ENCODE peak calls at places on chromosome 17, in five cellular contexts. P is hepatocyte, G is upper lobe of left lung, H is tibial artery, O is lower lobe of right lung. Y is an unnamed sample.

GRCh38 chr17:82397449-82398335 is 20.5 kb upstream of the HEXD start:
- DNase-seq in P (no peak), G (peak; percentile 74), H (no peak), O (peak; percentile 43), Y (no peak)

GRCh38 chr17:78644259-78644658 is 67.1 kb upstream of the DNAH17 start:
- DNase-seq in P (no peak), G (no peak), H (no peak), O (no peak), Y (no peak)

GRCh38 chr17:74115586-74115985 is 87.9 kb upstream of the RPL38 start:
- DNase-seq in P (no peak), G (no peak), H (no peak), O (no peak), Y (no peak)

GRCh38 chr17:45974916-45975630 is 24.0 kb upstream of the STH start:
- DNase-seq in P (no peak), G (no peak), H (no peak), O (no peak), Y (no peak)

GRCh38 chr17:8828517-8828875 is 29.3 kb upstream of the MFSD6L start:
- DNase-seq in P (no peak), G (peak; percentile 69), H (no peak), O (no peak), Y (no peak)

GRCh38 chr17:40540448-40540847 is 24.8 kb downstream of the CCR7 start:
- DNase-seq in P (no peak), G (no peak), H (no peak), O (no peak), Y (no peak)

GRCh38 chr17:59893617-59894100 is 738 bp downstream of the RPS6KB1 start:
- DNase-seq in P (peak; percentile 57), G (no peak), H (no peak), O (no peak), Y (no peak)

GRCh38 chr17:29090746-29091395 is 47.9 kb downstream of the PIPOX start:
- DNase-seq in P (no peak), G (no peak), H (no peak), O (no peak), Y (no peak)

GRCh38 chr17:17900615-17901520 is 64.1 kb upstream of the SREBF1 start:
- DNase-seq in P (peak; percentile 66), G (no peak), H (peak; percentile 93), O (peak; percentile 78), Y (no peak)

GRCh38 chr17:82271401-82271800 is 2.1 kb downstream of the CSNK1D start:
- DNase-seq in P (no peak), G (no peak), H (no peak), O (no peak), Y (no peak)

GRCh38 chr17:32510466-32510865 is 23.7 kb downstream of the CDK5R1 start:
- DNase-seq in P (no peak), G (no peak), H (no peak), O (no peak), Y (no peak)
- H3K4me1 ChIP-seq in P (no peaks in the 10 kb centered on the region), G (no peaks in the 10 kb centered on the region), H (no peaks in the 10 kb centered on the region), O (no peaks in the 10 kb centered on the region), Y (no peaks in the 10 kb centered on the region)

GRCh38 chr17:66604381-66604780 is 230.5 kb upstream of the CACNG5 start:
- DNase-seq in P (no peak), G (no peak), H (no peak), O (no peak), Y (no peak)

GRCh38 chr17:66610734-66611133 is 224.2 kb upstream of the CACNG5 start:
- DNase-seq in P (no peak), G (no peak), H (no peak), O (no peak), Y (no peak)

GRCh38 chr17:66602659-66603363 is 232.1 kb upstream of the CACNG5 start:
- DNase-seq in P (no peak), G (no peak), H (no peak), O (no peak), Y (no peak)

GRCh38 chr17:66611397-66611796 is 223.5 kb upstream of the CACNG5 start:
- DNase-seq in P (no peak), G (no peak), H (no peak), O (no peak), Y (no peak)

DNA sequence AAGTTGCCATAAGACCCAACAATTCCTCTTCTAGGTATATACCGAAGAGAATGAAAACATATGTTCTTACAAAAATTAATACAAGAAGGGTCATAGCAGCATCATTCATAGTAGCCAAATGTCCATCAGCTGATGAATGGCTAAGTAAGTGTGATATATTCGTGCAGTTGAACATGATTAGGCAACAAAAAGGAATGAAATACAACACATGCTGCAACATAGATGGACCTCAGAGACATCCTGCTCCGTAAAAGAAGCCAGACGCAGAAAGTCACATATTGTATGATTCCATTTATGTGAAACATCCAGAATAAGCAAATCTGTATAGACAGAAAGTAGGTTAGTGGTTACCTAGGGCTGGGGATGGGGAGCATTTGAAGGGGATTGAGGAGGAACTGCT is 229.4 kb upstream of the CACNG5 start:
- DNase-seq in P (no peak), G (no peak), H (no peak), O (no peak), Y (no peak)
- TF ChIP-seq CTCF in P (no peak), G (no peak), H (no peak), O (no peak), Y (no peak)

GRCh38 chr17:2637422-2637821 is 44.0 kb downstream of the PAFAH1B1 start:
- DNase-seq in P (no peak), G (no peak), H (no peak), O (no peak), Y (no peak)

GRCh38 chr17:2634361-2634960 is 41.0 kb downstream of the PAFAH1B1 start:
- DNase-seq in P (peak; percentile 38), G (no peak), H (no peak), O (no peak), Y (no peak)

GRCh38 chr17:2636169-2636930 is 42.9 kb downstream of the PAFAH1B1 start:
- DNase-seq in P (no peak), G (no peak), H (no peak), O (no peak), Y (no peak)

GRCh38 chr17:2635675-2636074 is 42.2 kb downstream of the PAFAH1B1 start:
- DNase-seq in P (no peak), G (no peak), H (no peak), O (no peak), Y (no peak)

GRCh38 chr17:2635241-2635640 is 41.8 kb downstream of the PAFAH1B1 start:
- DNase-seq in P (no peak), G (no peak), H (no peak), O (no peak), Y (no peak)
- H3K4me1 ChIP-seq in P (no peaks in the 10 kb centered on the region), G (peaks cover 32% of the 10 kb centered on the region), H (peaks cover 54% of the 10 kb centered on the region), O (peaks cover 43% of the 10 kb centered on the region), Y (peaks cover 2% of the 10 kb centered on the region)

GRCh38 chr17:43210576-43210975 is 1.1 kb upstream of the TMEM106A start:
- DNase-seq in P (no peak), G (no peak), H (no peak), O (no peak), Y (no peak)

GRCh38 chr17:43211123-43211479 is 574 bp upstream of the TMEM106A start:
- DNase-seq in P (no peak), G (no peak), H (no peak), O (no peak), Y (no peak)

GRCh38 chr17:43213545-43213944 is 1.9 kb downstream of the TMEM106A start:
- DNase-seq in P (no peak), G (no peak), H (no peak), O (no peak), Y (peak; percentile 5)

GRCh38 chr17:43212641-43213490 is 1.2 kb downstream of the TMEM106A start:
- DNase-seq in P (no peak), G (no peak), H (no peak), O (no peak), Y (peak; percentile 28)

GRCh38 chr17:43211480-43212402 is at the start of gene TMEM106A:
- DNase-seq in P (peak; percentile 92), G (peak; percentile 91), H (peak; percentile 79), O (peak; percentile 88), Y (peak; percentile 66)
- TF ChIP-seq CTCF in P (no peak), G (peak; percentile 57), H (peak; percentile 27), O (peak; percentile 38), Y (peak; percentile 29)

GRCh38 chr17:77373298-77374169 is 232.8 kb downstream of the SEC14L1 start:
- DNase-seq in P (peak; percentile 71), G (peak; percentile 90), H (no peak), O (peak; percentile 72), Y (no peak)

GRCh38 chr17:77375917-77376651 is 235.3 kb downstream of the SEC14L1 start:
- DNase-seq in P (peak; percentile 55), G (no peak), H (no peak), O (no peak), Y (no peak)

GRCh38 chr17:77374170-77374936 is 233.6 kb downstream of the SEC14L1 start:
- DNase-seq in P (peak; percentile 94), G (peak; percentile 88), H (peak; percentile 88), O (peak; percentile 88), Y (no peak)

GRCh38 chr17:77375526-77375916 is 234.8 kb downstream of the SEC14L1 start:
- DNase-seq in P (no peak), G (no peak), H (no peak), O (no peak), Y (no peak)

GRCh38 chr17:77375108-77375507 is 234.3 kb downstream of the SEC14L1 start:
- DNase-seq in P (no peak), G (no peak), H (no peak), O (peak; percentile 83), Y (no peak)
- H3K4me1 ChIP-seq in P (peaks cover 74% of the 10 kb centered on the region), G (peaks cover 85% of the 10 kb centered on the region), H (peaks cover 84% of the 10 kb centered on the region), O (peaks cover 87% of the 10 kb centered on the region), Y (peaks cover 15% of the 10 kb centered on the region)

GRCh38 chr17:79914813-79915740 is 75.8 kb upstream of the CBX4 start:
- DNase-seq in P (no peak), G (peak; percentile 50), H (no peak), O (no peak), Y (peak; percentile 62)

GRCh38 chr17:79915850-79916430 is 76.7 kb upstream of the CBX4 start:
- DNase-seq in P (peak; percentile 91), G (peak; percentile 87), H (no peak), O (peak; percentile 76), Y (peak; percentile 99)

GRCh38 chr17:79916991-79917901 is 78.0 kb upstream of the CBX4 start:
- DNase-seq in P (no peak), G (peak; percentile 63), H (no peak), O (peak; percentile 40), Y (no peak)

GRCh38 chr17:79917902-79918484 is 78.8 kb upstream of the CBX4 start:
- DNase-seq in P (no peak), G (no peak), H (no peak), O (peak; percentile 30), Y (no peak)

GRCh38 chr17:79916506-79916905 is 77.3 kb upstream of the CBX4 start:
- DNase-seq in P (no peak), G (no peak), H (no peak), O (peak; percentile 14), Y (peak; percentile 76)
- TF ChIP-seq CTCF in P (no peak), G (no peak), H (no peak), O (no peak), Y (no peak)